ENCODE peak calls at places on chromosomes 3 and 15, in five cellular contexts. One of them, this sample, is unnamed.

GRCh38 chr3:138774529-138775253 is 60.0 kb downstream of the PIK3CB start:
- DNase-seq in activated T-cell treated with anti-CD3 and anti-CD28 coated beads for 48 hours: no peak
- DNase-seq in epithelial cell of esophagus: peak; percentile 99
- DNase-seq in stimulated activated naive B cell treated with anti-CD40 and anti-IgM and Interleukin-4, amounts not matched to agents 10 μg/mL and 1 μg/mL and 100 μg/mL, for 72 hours: no peak
- DNase-seq in HS-27A: peak; percentile 95
- DNase-seq in this sample: no peak

GRCh38 chr15:33279613-33280205 is 31.1 kb upstream of the RYR3 start:
- DNase-seq in activated T-cell treated with anti-CD3 and anti-CD28 coated beads for 48 hours: no peak
- DNase-seq in epithelial cell of esophagus: peak; percentile 93
- DNase-seq in stimulated activated naive B cell treated with anti-CD40 and anti-IgM and Interleukin-4, amounts not matched to agents 10 μg/mL and 1 μg/mL and 100 μg/mL, for 72 hours: no peak
- DNase-seq in HS-27A: no peak
- DNase-seq in this sample: no peak

GRCh38 chr3:46849098-46849631 is 14.1 kb downstream of the MYL3 start:
- DNase-seq in activated T-cell treated with anti-CD3 and anti-CD28 coated beads for 48 hours: no peak
- DNase-seq in epithelial cell of esophagus: no peak
- DNase-seq in stimulated activated naive B cell treated with anti-CD40 and anti-IgM and Interleukin-4, amounts not matched to agents 10 μg/mL and 1 μg/mL and 100 μg/mL, for 72 hours: no peak
- DNase-seq in HS-27A: no peak
- DNase-seq in this sample: no peak

GRCh38 chr3:17801131-17801530 is 58.7 kb upstream of the TBC1D5 start:
- DNase-seq in activated T-cell treated with anti-CD3 and anti-CD28 coated beads for 48 hours: no peak
- DNase-seq in epithelial cell of esophagus: no peak
- DNase-seq in stimulated activated naive B cell treated with anti-CD40 and anti-IgM and Interleukin-4, amounts not matched to agents 10 μg/mL and 1 μg/mL and 100 μg/mL, for 72 hours: no peak
- DNase-seq in HS-27A: no peak
- DNase-seq in this sample: no peak

GRCh38 chr3:107208796-107209195 is 168.4 kb upstream of the CCDC54 start:
- DNase-seq in activated T-cell treated with anti-CD3 and anti-CD28 coated beads for 48 hours: no peak
- DNase-seq in epithelial cell of esophagus: no peak
- DNase-seq in stimulated activated naive B cell treated with anti-CD40 and anti-IgM and Interleukin-4, amounts not matched to agents 10 μg/mL and 1 μg/mL and 100 μg/mL, for 72 hours: no peak
- DNase-seq in HS-27A: no peak
- DNase-seq in this sample: no peak

GRCh38 chr3:178602864-178603263 is 66.6 kb downstream of the KCNMB2 start:
- DNase-seq in activated T-cell treated with anti-CD3 and anti-CD28 coated beads for 48 hours: no peak
- DNase-seq in epithelial cell of esophagus: peak; percentile 43
- DNase-seq in stimulated activated naive B cell treated with anti-CD40 and anti-IgM and Interleukin-4, amounts not matched to agents 10 μg/mL and 1 μg/mL and 100 μg/mL, for 72 hours: no peak
- DNase-seq in HS-27A: no peak
- DNase-seq in this sample: no peak

GRCh38 chr3:124201786-124202185 is 209.9 kb upstream of the ROPN1 start:
- DNase-seq in activated T-cell treated with anti-CD3 and anti-CD28 coated beads for 48 hours: no peak
- DNase-seq in epithelial cell of esophagus: no peak
- DNase-seq in stimulated activated naive B cell treated with anti-CD40 and anti-IgM and Interleukin-4, amounts not matched to agents 10 μg/mL and 1 μg/mL and 100 μg/mL, for 72 hours: no peak
- DNase-seq in HS-27A: no peak
- DNase-seq in this sample: peak; percentile 63

GRCh38 chr3:71536376-71536965 is 47.1 kb downstream of the FOXP1 start:
- DNase-seq in activated T-cell treated with anti-CD3 and anti-CD28 coated beads for 48 hours: no peak
- DNase-seq in epithelial cell of esophagus: peak; percentile 34
- DNase-seq in stimulated activated naive B cell treated with anti-CD40 and anti-IgM and Interleukin-4, amounts not matched to agents 10 μg/mL and 1 μg/mL and 100 μg/mL, for 72 hours: no peak
- DNase-seq in HS-27A: peak; percentile 59
- DNase-seq in this sample: no peak

GRCh38 chr3:58609990-58610389 is 32.8 kb upstream of the FAM107A start:
- DNase-seq in activated T-cell treated with anti-CD3 and anti-CD28 coated beads for 48 hours: no peak
- DNase-seq in epithelial cell of esophagus: no peak
- DNase-seq in stimulated activated naive B cell treated with anti-CD40 and anti-IgM and Interleukin-4, amounts not matched to agents 10 μg/mL and 1 μg/mL and 100 μg/mL, for 72 hours: no peak
- DNase-seq in HS-27A: no peak
- DNase-seq in this sample: no peak

GRCh38 chr3:51434746-51435323 is 43.8 kb downstream of the RBM15B start:
- DNase-seq in activated T-cell treated with anti-CD3 and anti-CD28 coated beads for 48 hours: peak; percentile 17
- DNase-seq in epithelial cell of esophagus: peak; percentile 77
- DNase-seq in stimulated activated naive B cell treated with anti-CD40 and anti-IgM and Interleukin-4, amounts not matched to agents 10 μg/mL and 1 μg/mL and 100 μg/mL, for 72 hours: no peak
- DNase-seq in HS-27A: peak; percentile 11
- DNase-seq in this sample: no peak

GRCh38 chr15:78035861-78036476 is 41.5 kb downstream of the TBC1D2B start:
- DNase-seq in activated T-cell treated with anti-CD3 and anti-CD28 coated beads for 48 hours: no peak
- DNase-seq in epithelial cell of esophagus: no peak
- DNase-seq in stimulated activated naive B cell treated with anti-CD40 and anti-IgM and Interleukin-4, amounts not matched to agents 10 μg/mL and 1 μg/mL and 100 μg/mL, for 72 hours: no peak
- DNase-seq in HS-27A: no peak
- DNase-seq in this sample: no peak

GRCh38 chr3:40179016-40179415 is 130.5 kb upstream of the EIF1B start:
- DNase-seq in activated T-cell treated with anti-CD3 and anti-CD28 coated beads for 48 hours: peak; percentile 36
- DNase-seq in epithelial cell of esophagus: peak; percentile 79
- DNase-seq in stimulated activated naive B cell treated with anti-CD40 and anti-IgM and Interleukin-4, amounts not matched to agents 10 μg/mL and 1 μg/mL and 100 μg/mL, for 72 hours: peak; percentile 39
- DNase-seq in HS-27A: peak; percentile 40
- DNase-seq in this sample: peak; percentile 81

GRCh38 chr3:192515661-192516040 is 211.7 kb downstream of the FGF12 start:
- DNase-seq in activated T-cell treated with anti-CD3 and anti-CD28 coated beads for 48 hours: no peak
- DNase-seq in epithelial cell of esophagus: no peak
- DNase-seq in stimulated activated naive B cell treated with anti-CD40 and anti-IgM and Interleukin-4, amounts not matched to agents 10 μg/mL and 1 μg/mL and 100 μg/mL, for 72 hours: no peak
- DNase-seq in HS-27A: no peak
- DNase-seq in this sample: no peak

GRCh38 chr3:90092994-90093393 is 985.6 kb downstream of the EPHA3 start:
- DNase-seq in activated T-cell treated with anti-CD3 and anti-CD28 coated beads for 48 hours: no peak
- DNase-seq in epithelial cell of esophagus: peak; percentile 33
- DNase-seq in stimulated activated naive B cell treated with anti-CD40 and anti-IgM and Interleukin-4, amounts not matched to agents 10 μg/mL and 1 μg/mL and 100 μg/mL, for 72 hours: no peak
- DNase-seq in HS-27A: peak; percentile 11
- DNase-seq in this sample: no peak

GRCh38 chr15:50113187-50113505 is 5.9 kb downstream of the ATP8B4 start:
- DNase-seq in activated T-cell treated with anti-CD3 and anti-CD28 coated beads for 48 hours: no peak
- DNase-seq in epithelial cell of esophagus: no peak
- DNase-seq in stimulated activated naive B cell treated with anti-CD40 and anti-IgM and Interleukin-4, amounts not matched to agents 10 μg/mL and 1 μg/mL and 100 μg/mL, for 72 hours: no peak
- DNase-seq in HS-27A: no peak
- DNase-seq in this sample: no peak

GRCh38 chr15:86362556-86362955 is 282.9 kb downstream of the AGBL1 start:
- DNase-seq in activated T-cell treated with anti-CD3 and anti-CD28 coated beads for 48 hours: no peak
- DNase-seq in epithelial cell of esophagus: peak; percentile 99
- DNase-seq in stimulated activated naive B cell treated with anti-CD40 and anti-IgM and Interleukin-4, amounts not matched to agents 10 μg/mL and 1 μg/mL and 100 μg/mL, for 72 hours: no peak
- DNase-seq in HS-27A: no peak
- DNase-seq in this sample: no peak

GRCh38 chr15:90609254-90610185 is 79.8 kb downstream of the CRTC3 start:
- DNase-seq in activated T-cell treated with anti-CD3 and anti-CD28 coated beads for 48 hours: no peak
- DNase-seq in epithelial cell of esophagus: no peak
- DNase-seq in stimulated activated naive B cell treated with anti-CD40 and anti-IgM and Interleukin-4, amounts not matched to agents 10 μg/mL and 1 μg/mL and 100 μg/mL, for 72 hours: no peak
- DNase-seq in HS-27A: no peak
- DNase-seq in this sample: no peak

GRCh38 chr3:8607285-8608040 is 37.1 kb downstream of the SSUH2 start:
- DNase-seq in activated T-cell treated with anti-CD3 and anti-CD28 coated beads for 48 hours: no peak
- DNase-seq in epithelial cell of esophagus: peak; percentile 81
- DNase-seq in stimulated activated naive B cell treated with anti-CD40 and anti-IgM and Interleukin-4, amounts not matched to agents 10 μg/mL and 1 μg/mL and 100 μg/mL, for 72 hours: no peak
- DNase-seq in HS-27A: no peak
- DNase-seq in this sample: peak; percentile 81

GRCh38 chr3:69665026-69665739 is 74.1 kb upstream of the MITF start:
- DNase-seq in activated T-cell treated with anti-CD3 and anti-CD28 coated beads for 48 hours: no peak
- DNase-seq in epithelial cell of esophagus: peak; percentile 79
- DNase-seq in stimulated activated naive B cell treated with anti-CD40 and anti-IgM and Interleukin-4, amounts not matched to agents 10 μg/mL and 1 μg/mL and 100 μg/mL, for 72 hours: no peak
- DNase-seq in HS-27A: no peak
- DNase-seq in this sample: peak; percentile 41

GRCh38 chr3:81242871-81243270 is 518.6 kb downstream of the GBE1 start:
- DNase-seq in activated T-cell treated with anti-CD3 and anti-CD28 coated beads for 48 hours: no peak
- DNase-seq in epithelial cell of esophagus: peak; percentile 41
- DNase-seq in stimulated activated naive B cell treated with anti-CD40 and anti-IgM and Interleukin-4, amounts not matched to agents 10 μg/mL and 1 μg/mL and 100 μg/mL, for 72 hours: no peak
- DNase-seq in HS-27A: no peak
- DNase-seq in this sample: no peak

GRCh38 chr3:195752538-195753331 is 32.0 kb downstream of the MUC20 start:
- DNase-seq in activated T-cell treated with anti-CD3 and anti-CD28 coated beads for 48 hours: no peak
- DNase-seq in epithelial cell of esophagus: no peak
- DNase-seq in stimulated activated naive B cell treated with anti-CD40 and anti-IgM and Interleukin-4, amounts not matched to agents 10 μg/mL and 1 μg/mL and 100 μg/mL, for 72 hours: no peak
- DNase-seq in HS-27A: no peak
- DNase-seq in this sample: peak; percentile 26